ENCODE peak calls at places on chromosomes 3 and 15, in five cellular contexts. B, A, S, N and R are unnamed samples.

GRCh38 chr3:125357032-125357658 is 18.0 kb downstream of the ZNF148 start:
- DNase-seq in B (peak), A (no peak), S (peak), N (no peak), R (peak)

GRCh38 chr15:38398134-38398533 is 55.8 kb upstream of the FAM98B start:
- DNase-seq in B (no peak), A (no peak), S (no peak), N (peak), R (no peak)

GRCh38 chr3:99865321-99865720 is 47.7 kb downstream of the CMSS1 start:
- DNase-seq in B (no peak), A (no peak), S (no peak), N (no peak), R (no peak)

GRCh38 chr15:29465196-29465595 is 195.6 kb upstream of the NSMCE3 start:
- DNase-seq in B (no peak), A (no peak), S (no peak), N (no peak), R (no peak)

GRCh38 chr3:182979719-182980191 is 583 bp downstream of the DCUN1D1 start:
- DNase-seq in B (peak), A (no peak), S (peak), N (no peak), R (peak)

GRCh38 chr15:52649686-52650085 is 29.5 kb downstream of the ATOSA start:
- DNase-seq in B (no peak), A (no peak), S (no peak), N (no peak), R (no peak)

GRCh38 chr15:19992428-19992827 is 549.2 kb downstream of the GOLGA6L6 start:
- DNase-seq in B (no peak), A (no peak), S (no peak), N (no peak), R (no peak)

GRCh38 chr3:180836766-180837165 is 75.7 kb upstream of the FXR1 start:
- DNase-seq in B (no peak), A (no peak), S (no peak), N (no peak), R (no peak)

GRCh38 chr3:108312656-108313055 is 16.3 kb downstream of the HHLA2 start:
- DNase-seq in B (no peak), A (no peak), S (no peak), N (peak), R (no peak)

GRCh38 chr3:194871143-194871863 is 185.6 kb downstream of the FAM43A start:
- DNase-seq in B (no peak), A (no peak), S (peak), N (peak), R (peak)

GRCh38 chr3:13715167-13715954 is 164.5 kb downstream of the WNT7A start:
- DNase-seq in B (no peak), A (no peak), S (no peak), N (no peak), R (no peak)

GRCh38 chr3:150763841-150764483 is 993 bp upstream of the SIAH2 start:
- DNase-seq in B (no peak), A (no peak), S (no peak), N (no peak), R (peak)

GRCh38 chr3:191727338-191727737 is 266.4 kb downstream of the PYDC2 start:
- DNase-seq in B (no peak), A (no peak), S (no peak), N (no peak), R (no peak)

GRCh38 chr3:14424711-14425573 is 22.5 kb downstream of the SLC6A6 start:
- DNase-seq in B (no peak), A (no peak), S (no peak), N (no peak), R (no peak)

GRCh38 chr15:92930776-92931175 is 30.7 kb downstream of the CHD2 start:
- DNase-seq in B (no peak), A (no peak), S (no peak), N (peak), R (no peak)

GRCh38 chr3:185270262-185270955 is 16.6 kb upstream of the EHHADH start:
- DNase-seq in B (no peak), A (no peak), S (peak), N (no peak), R (no peak)

GRCh38 chr3:106130384-106131084 is 261.7 kb upstream of the CBLB start:
- DNase-seq in B (no peak), A (no peak), S (no peak), N (peak), R (no peak)

GRCh38 chr3:14538451-14539088 is 1.6 kb downstream of the GRIP2 start:
- DNase-seq in B (no peak), A (no peak), S (no peak), N (no peak), R (no peak)

GRCh38 chr3:111850481-111850880 is 8.6 kb upstream of the PHLDB2 start:
- DNase-seq in B (no peak), A (no peak), S (no peak), N (no peak), R (no peak)

GRCh38 chr3:124049203-124049748 is 57.4 kb upstream of the ROPN1 start:
- DNase-seq in B (no peak), A (no peak), S (no peak), N (no peak), R (no peak)

GRCh38 chr15:67880651-67881182 is 40.9 kb upstream of the RNU6-1 start:
- DNase-seq in B (no peak), A (no peak), S (no peak), N (no peak), R (peak)

GRCh38 chr3:29453278-29453961 is 172.5 kb downstream of the RBMS3 start:
- DNase-seq in B (no peak), A (no peak), S (no peak), N (no peak), R (peak)

GRCh38 chr15:69421498-69421897 is 7.3 kb downstream of the KIF23 start:
- DNase-seq in B (no peak), A (no peak), S (no peak), N (no peak), R (no peak)

GRCh38 chr3:178823556-178824229 is 247.9 kb downstream of the ZMAT3 start:
- DNase-seq in B (no peak), A (no peak), S (no peak), N (no peak), R (no peak)

GRCh38 chr3:160260587-160261270 is 35.5 kb downstream of the C3orf80 start:
- DNase-seq in B (no peak), A (no peak), S (no peak), N (no peak), R (no peak)

GRCh38 chr3:155052470-155052869 is 27.6 kb upstream of the MME start:
- DNase-seq in B (no peak), A (no peak), S (no peak), N (no peak), R (no peak)

GRCh38 chr15:30023798-30024295 is 58.9 kb upstream of the GOLGA8J start:
- DNase-seq in B (no peak), A (no peak), S (no peak), N (no peak), R (no peak)

GRCh38 chr15:56963719-56964118 is 45.3 kb downstream of the TCF12 start:
- DNase-seq in B (no peak), A (no peak), S (no peak), N (no peak), R (no peak)

GRCh38 chr15:45732544-45733130 is 97.8 kb downstream of the SQOR start:
- DNase-seq in B (no peak), A (no peak), S (no peak), N (no peak), R (no peak)

GRCh38 chr3:101848754-101849713 is at the start of gene NFKBIZ:
- DNase-seq in B (peak), A (peak), S (peak), N (peak), R (peak)

GRCh38 chr3:187989458-187990153 is 164.4 kb upstream of the LPP start:
- DNase-seq in B (no peak), A (no peak), S (no peak), N (no peak), R (no peak)